ENCODE peak calls at places on chromosomes 6 and 20, in ten cellular contexts. T is adrenal gland, P is AG09319, B is heart right ventricle, K is uterus, U is GM10248, G is GM23338, V is endothelial cell of umbilical vein, F is HFFc6, D is transverse colon. R is an unnamed sample.
A peak's percentile ranks its signal among the peaks of the same experiment; 100 is the strongest.

GRCh38 chr6:29577544-29577943 is 7.4 kb upstream of the OR2H2 start:
- DNase-seq in T (no peak), P (no peak), B (no peak), K (no peak), U (no peak), G (no peak), V (no peak), F (no peak), D (no peak), R (no peak)

GRCh38 chr20:709421-709820 is 33.8 kb upstream of the SCRT2 start:
- DNase-seq in T (peak; percentile 41), P (no peak), B (peak; percentile 42), K (no peak), U (no peak), G (no peak), V (no peak), F (no peak), D (no peak), R (no peak)

GRCh38 chr20:59804347-59804746 is 129.1 kb downstream of the SYCP2 start:
- DNase-seq in T (no peak), P (no peak), B (no peak), K (no peak), U (no peak), G (no peak), V (no peak), F (no peak), D (no peak), R (no peak)

GRCh38 chr6:125314019-125314581 is 12.3 kb upstream of the HDDC2 start:
- DNase-seq in T (peak; percentile 62), P (no peak), B (peak; percentile 74), K (peak; percentile 55), U (peak; percentile 41), G (peak; percentile 88), V (peak; percentile 62), F (peak; percentile 50), D (peak; percentile 64), R (no peak)

GRCh38 chr6:159490298-159490937 is 202.6 kb downstream of the SOD2 start:
- DNase-seq in T (no peak), P (no peak), B (peak; percentile 26), K (peak; percentile 55), U (no peak), G (no peak), V (no peak), F (no peak), D (peak; percentile 20), R (no peak)

GRCh38 chr6:31336872-31337496 is 20.0 kb downstream of the HLA-B start:
- DNase-seq in T (no peak), P (no peak), B (no peak), K (no peak), U (no peak), G (peak; percentile 71), V (peak; percentile 20), F (no peak), D (no peak), R (no peak)

GRCh38 chr20:63693079-63693974 is 3.1 kb upstream of the TNFRSF6B start:
- DNase-seq in T (no peak), P (no peak), B (no peak), K (no peak), U (no peak), G (no peak), V (no peak), F (no peak), D (no peak), R (no peak)

GRCh38 chr20:48098099-48098498 is 312.8 kb upstream of the SULF2 start:
- DNase-seq in T (no peak), P (no peak), B (no peak), K (no peak), U (no peak), G (no peak), V (no peak), F (no peak), D (no peak), R (no peak)

GRCh38 chr20:1941226-1941625 is 46.0 kb downstream of the SIRPA start:
- DNase-seq in T (no peak), P (no peak), B (no peak), K (peak; percentile 46), U (no peak), G (no peak), V (no peak), F (no peak), D (no peak), R (peak; percentile 60)

GRCh38 chr6:21278078-21278790 is 315.3 kb upstream of the SOX4 start:
- DNase-seq in T (no peak), P (no peak), B (peak; percentile 13), K (peak; percentile 18), U (no peak), G (no peak), V (no peak), F (no peak), D (no peak), R (no peak)

GRCh38 chr6:96947055-96947454 is 22.5 kb downstream of the KLHL32 start:
- DNase-seq in T (no peak), P (no peak), B (no peak), K (no peak), U (peak; percentile 24), G (no peak), V (no peak), F (no peak), D (no peak), R (no peak)

GRCh38 chr20:14992961-14993360 is 655.5 kb upstream of the FLRT3 start:
- DNase-seq in T (no peak), P (peak; percentile 54), B (no peak), K (no peak), U (no peak), G (no peak), V (no peak), F (no peak), D (no peak), R (no peak)

GRCh38 chr6:122788663-122789062 is 395 bp upstream of the SMPDL3A start:
- DNase-seq in T (no peak), P (no peak), B (no peak), K (no peak), U (no peak), G (peak; percentile 13), V (no peak), F (no peak), D (no peak), R (no peak)

GRCh38 chr6:79548310-79548709 is 11.1 kb upstream of the LCA5 start:
- DNase-seq in T (no peak), P (no peak), B (no peak), K (no peak), U (no peak), G (no peak), V (no peak), F (no peak), D (no peak), R (no peak)
- TF ChIP-seq CTCF in T (no peak), P (no peak), B (no peak), K (no peak), U (no peak), G (no peak), V (no peak), F (no peak), D (no peak), R (no peak)

GRCh38 chr6:44150317-44150917 is 8.2 kb upstream of the CAPN11 start:
- DNase-seq in T (no peak), P (no peak), B (no peak), K (no peak), U (no peak), G (no peak), V (no peak), F (no peak), D (no peak), R (no peak)

GRCh38 chr6:44152533-44152932 is 6.1 kb upstream of the CAPN11 start:
- DNase-seq in T (no peak), P (no peak), B (no peak), K (no peak), U (no peak), G (no peak), V (no peak), F (no peak), D (no peak), R (no peak)

GRCh38 chr6:44151348-44152108 is 7.1 kb upstream of the CAPN11 start:
- DNase-seq in T (peak; percentile 75), P (no peak), B (peak; percentile 62), K (peak; percentile 70), U (peak; percentile 90), G (peak; percentile 87), V (peak; percentile 63), F (peak; percentile 18), D (peak; percentile 79), R (peak; percentile 74)

GRCh38 chr6:44154067-44154466 is 4.6 kb upstream of the CAPN11 start:
- DNase-seq in T (no peak), P (no peak), B (no peak), K (no peak), U (no peak), G (no peak), V (no peak), F (no peak), D (no peak), R (no peak)

GRCh38 chr6:44152109-44152461 is 6.5 kb upstream of the CAPN11 start:
- DNase-seq in T (no peak), P (no peak), B (no peak), K (no peak), U (no peak), G (no peak), V (no peak), F (no peak), D (no peak), R (no peak)
- TF ChIP-seq CTCF in T (no peak), P (no peak), B (no peak), K (no peak), U (no peak), G (no peak), V (no peak), F (no peak), D (no peak), R (no peak)

GRCh38 chr20:10636326-10636818 is 37.4 kb downstream of the JAG1 start:
- DNase-seq in T (no peak), P (no peak), B (peak; percentile 34), K (no peak), U (no peak), G (no peak), V (peak; percentile 73), F (no peak), D (no peak), R (no peak)
- TF ChIP-seq CTCF in T (no peak), P (no peak), B (no peak), K (no peak), U (no peak), G (no peak), V (no peak), F (no peak), D (no peak), R (no peak)

GRCh38 chr20:20205141-20205861 is 153.0 kb downstream of the CFAP61 start:
- DNase-seq in T (no peak), P (no peak), B (no peak), K (no peak), U (no peak), G (no peak), V (no peak), F (no peak), D (no peak), R (no peak)

GRCh38 chr20:20207291-20207690 is 155.0 kb downstream of the CFAP61 start:
- DNase-seq in T (no peak), P (no peak), B (no peak), K (no peak), U (no peak), G (peak; percentile 49), V (no peak), F (no peak), D (no peak), R (no peak)

GRCh38 chr20:20206788-20207187 is 154.5 kb downstream of the CFAP61 start:
- DNase-seq in T (no peak), P (no peak), B (no peak), K (no peak), U (peak; percentile 34), G (no peak), V (no peak), F (no peak), D (no peak), R (no peak)

GRCh38 chr20:20204326-20204725 is 152.0 kb downstream of the CFAP61 start:
- DNase-seq in T (no peak), P (no peak), B (no peak), K (no peak), U (no peak), G (no peak), V (no peak), F (no peak), D (no peak), R (no peak)

GRCh38 chr20:20205862-20206236 is 153.5 kb downstream of the CFAP61 start:
- DNase-seq in T (no peak), P (no peak), B (no peak), K (no peak), U (no peak), G (no peak), V (no peak), F (no peak), D (no peak), R (no peak)
- TF ChIP-seq CTCF in T (no peak), P (no peak), B (no peak), K (no peak), U (no peak), G (no peak), V (no peak), F (no peak), D (no peak), R (no peak)